ENCODE peak calls at places on chromosomes 11 and 22, in six cellular contexts. X, O, B, F, W and E are unnamed samples.

GRCh38 chr22:38056969-38057841 is at the start of gene PICK1:
- DNase-seq in F (peak), O (peak), X (peak), B (peak), W (peak), E (peak)

GRCh38 chr11:132080121-132080520 is 709.7 kb downstream of the NTM start:
- DNase-seq in X (no peak), O (no peak), W (no peak), B (no peak), F (no peak), E (no peak)

GRCh38 chr11:123671534-123671933 is 17.1 kb upstream of the SCN3B start:
- DNase-seq in B (no peak), W (no peak), F (no peak), X (no peak), O (no peak), E (no peak)

GRCh38 chr11:116678887-116679286 is 93.9 kb downstream of the BUD13 start:
- DNase-seq in O (no peak), B (no peak), F (no peak), X (no peak), W (no peak), E (peak)

GRCh38 chr22:45923812-45924211 is 53.1 kb downstream of the WNT7B start:
- DNase-seq in O (no peak), B (no peak), W (no peak), F (no peak), X (no peak), E (no peak)

GRCh38 chr11:65491614-65492386 is 7.0 kb upstream of the MALAT1 start:
- DNase-seq in O (peak), W (no peak), B (no peak), X (peak), F (no peak), E (peak)

GRCh38 chr11:134663506-134664313 is 251.7 kb upstream of the B3GAT1 start:
- DNase-seq in W (no peak), O (no peak), B (no peak), F (no peak), X (no peak), E (peak)

GRCh38 chr11:47590026-47590861 is 3.8 kb downstream of the FAM180B start:
- DNase-seq in B (no peak), F (no peak), O (no peak), W (no peak), X (no peak), E (no peak)

GRCh38 chr22:32754413-32755041 is 47.0 kb upstream of the TIMP3 start:
- DNase-seq in W (no peak), B (no peak), F (no peak), X (no peak), O (no peak), E (peak)

GRCh38 chr11:87036756-87037449 is 831 bp upstream of the TMEM135 start:
- DNase-seq in X (no peak), W (no peak), B (no peak), F (no peak), O (peak), E (no peak)